ENCODE peak calls at places on chromosomes 16 and 17, in five cellular contexts. W is HFF-Myc, Q is brain microvascular endothelial cell, Z is tibial nerve, D is fibroblast of mammary gland. S is an unnamed sample.

GRCh38 chr16:53732296-53732929 is 28.5 kb downstream of the FTO start:
- DNase-seq in Z (no peak), D (no peak), W (no peak), Q (no peak), S (peak)

GRCh38 chr16:21603920-21604319 is 4.5 kb downstream of the METTL9 start:
- DNase-seq in Q (no peak), Z (no peak), D (peak), W (no peak), S (peak)

GRCh38 chr16:12025472-12025871 is 48.9 kb downstream of the SNX29 start:
- DNase-seq in W (no peak), Z (no peak), Q (no peak), D (no peak), S (no peak)

GRCh38 chr17:55806745-55807466 is 56.1 kb downstream of the PCTP start:
- DNase-seq in W (no peak), Q (no peak), Z (no peak), D (no peak), S (no peak)

GRCh38 chr16:53805113-53805512 is 101.2 kb downstream of the FTO start:
- DNase-seq in Z (no peak), D (no peak), W (no peak), Q (no peak), S (no peak)

GRCh38 chr17:32516450-32516849 is 29.7 kb downstream of the CDK5R1 start:
- DNase-seq in D (no peak), Z (no peak), W (no peak), Q (no peak), S (no peak)

GRCh38 chr16:1832831-1833454 is 5.9 kb downstream of the FAHD1 start:
- DNase-seq in Q (no peak), W (no peak), D (no peak), Z (no peak), S (no peak)

GRCh38 chr16:26598989-26599785 is 467.5 kb upstream of the C16orf82 start:
- DNase-seq in W (no peak), Z (no peak), D (no peak), Q (no peak), S (no peak)

GRCh38 chr16:20104563-20105183 is 31.0 kb upstream of the GPR139 start:
- DNase-seq in Q (no peak), W (no peak), D (no peak), Z (no peak), S (no peak)

GRCh38 chr17:80899402-80900268 is 92.0 kb upstream of the CHMP6 start:
- DNase-seq in D (peak), W (no peak), Q (no peak), Z (no peak), S (peak)

GRCh38 chr16:84631882-84632281 is 14.0 kb upstream of the COTL1 start:
- DNase-seq in Q (no peak), W (no peak), Z (no peak), D (no peak), S (no peak)

GRCh38 chr17:41065829-41066624 is at the start of gene KRTAP2-4:
- DNase-seq in Q (peak), D (peak), W (peak), Z (no peak), S (peak)

GRCh38 chr17:21218831-21219380 is 4.9 kb upstream of the TMEM11 start:
- DNase-seq in Z (no peak), W (no peak), D (no peak), Q (no peak), S (no peak)

GRCh38 chr16:10889880-10890279 is 12.9 kb downstream of the CIITA start:
- DNase-seq in D (no peak), Z (no peak), Q (no peak), W (no peak), S (no peak)

GRCh38 chr16:49484454-49484853 is 110.8 kb downstream of the C16orf78 start:
- DNase-seq in Q (no peak), D (peak), Z (peak), W (no peak), S (peak)

GRCh38 chr17:37088459-37088858 is 139.7 kb downstream of the AATF start:
- DNase-seq in Z (no peak), D (no peak), Q (peak), W (no peak), S (peak)

GRCh38 chr17:1203967-1204291 is 24.1 kb upstream of the ABR start:
- DNase-seq in D (no peak), Q (no peak), W (no peak), Z (no peak), S (no peak)

GRCh38 chr16:11627822-11628457 is 40.3 kb upstream of the SNN start:
- DNase-seq in D (peak), Z (peak), Q (no peak), W (no peak), S (peak)

GRCh38 chr17:81196505-81197408 is 26.0 kb downstream of the CEP131 start:
- DNase-seq in W (no peak), Z (no peak), D (no peak), Q (no peak), S (no peak)

GRCh38 chr17:21689604-21690003 is 2.7 kb upstream of the KCNJ18 start:
- DNase-seq in Q (peak), D (peak), Z (no peak), W (no peak), S (peak)

GRCh38 chr17:39928868-39929651 is 1.5 kb downstream of the LRRC3C start:
- DNase-seq in W (no peak), Q (peak), D (peak), Z (no peak), S (peak)
- H3K4me3 ChIP-seq in W (no peak), Q (peak), D (no peak), Z (no peak), S (no peak)

DNA sequence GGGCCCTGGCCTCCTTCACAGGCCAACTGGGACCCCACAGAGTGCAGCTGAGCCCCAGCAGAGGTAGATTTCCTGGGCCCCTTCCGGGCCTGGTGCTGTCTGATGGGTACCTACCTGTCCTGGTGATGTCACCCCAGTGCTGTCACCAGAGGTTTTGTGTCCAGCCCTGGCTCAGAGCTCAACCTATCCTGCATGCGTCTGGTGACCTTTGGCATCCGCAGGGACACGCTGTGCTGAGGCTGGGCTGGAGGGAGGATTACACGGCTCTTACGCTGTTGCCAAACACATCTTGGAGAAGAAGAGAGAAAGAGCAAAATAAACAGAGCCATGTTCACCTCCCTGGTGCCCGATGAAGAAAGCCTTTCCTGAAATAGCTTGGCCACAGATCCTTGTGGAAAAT is 70.6 kb upstream of the MED9 start:
- DNase-seq in W (no peak), Z (peak), D (peak), Q (no peak), S (no peak)
- TF ChIP-seq CTCF in W (no peak), Z (no peak), D (no peak), Q (no peak), S (no peak)

GRCh38 chr17:76881966-76882365 is 13.8 kb downstream of the MGAT5B start:
- DNase-seq in D (no peak), Q (no peak), W (no peak), Z (no peak), S (no peak)
- H3K4me3 ChIP-seq in D (no peak), Q (no peak), W (no peak), Z (no peak), S (no peak)

DNA sequence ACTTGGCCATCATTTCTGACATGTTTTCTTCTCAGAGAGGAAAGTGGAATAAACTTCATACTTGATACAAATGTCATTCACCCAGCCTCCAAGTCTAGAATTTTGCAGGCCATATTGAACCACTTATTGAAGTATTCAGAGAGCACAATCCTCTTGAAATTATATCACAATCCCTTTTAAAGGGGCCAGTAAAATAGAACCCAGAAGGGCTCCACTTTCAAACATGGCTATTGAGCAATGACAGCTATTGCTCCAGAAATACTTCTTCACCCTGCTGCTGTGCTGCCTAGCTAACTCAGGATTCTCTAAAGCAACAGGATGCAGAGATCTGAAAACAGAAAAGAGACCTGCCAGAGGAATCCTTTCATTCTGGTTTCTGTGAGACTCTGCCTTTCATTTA is 275.0 kb upstream of the CDH5 start:
- DNase-seq in Q (no peak), D (peak), W (no peak), Z (no peak), S (peak)
- TF ChIP-seq CTCF in Q (no peak), D (no peak), W (no peak), Z (no peak), S (no peak)

DNA sequence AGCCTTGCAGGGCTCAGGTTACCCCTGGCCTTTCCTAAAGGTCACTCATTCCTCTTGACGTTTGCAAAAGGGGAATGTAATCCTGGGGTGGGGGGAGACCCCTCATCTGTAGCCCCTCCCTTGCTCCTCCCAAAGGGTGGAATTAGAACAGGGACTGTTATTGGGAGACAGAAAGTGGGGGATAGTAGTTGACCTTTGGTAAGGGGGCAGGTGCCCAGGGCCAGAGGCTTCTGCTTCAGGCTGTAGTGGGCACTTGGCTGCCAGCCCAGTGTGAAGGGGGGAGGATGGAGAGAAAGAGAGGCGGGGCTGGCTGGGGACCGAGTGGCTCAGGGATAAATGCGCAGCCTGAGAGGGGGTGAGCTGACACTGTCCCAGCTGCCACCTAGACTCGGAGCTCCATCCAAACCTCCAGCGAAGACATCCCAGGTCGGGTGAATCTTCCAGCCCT is at the start of gene ENO3:
- DNase-seq in Q (no peak), Z (no peak), D (no peak), W (no peak), S (no peak)
- H3K4me3 ChIP-seq in Q (peak), Z (peak), D (peak), W (peak), S (peak)

GRCh38 chr17:72600934-72601333 is 480.1 kb downstream of the SOX9 start:
- DNase-seq in W (no peak), Z (no peak), D (peak), Q (peak), S (peak)

GRCh38 chr17:72605543-72605942 is 484.7 kb downstream of the SOX9 start:
- DNase-seq in D (no peak), W (no peak), Q (no peak), Z (no peak), S (no peak)

GRCh38 chr17:72604518-72604917 is 483.7 kb downstream of the SOX9 start:
- DNase-seq in W (no peak), D (no peak), Z (no peak), Q (no peak), S (no peak)

GRCh38 chr17:72603346-72604242 is 482.8 kb downstream of the SOX9 start:
- DNase-seq in Z (peak), W (no peak), Q (peak), D (peak), S (no peak)

GRCh38 chr17:72602517-72603345 is 481.9 kb downstream of the SOX9 start:
- DNase-seq in W (no peak), D (peak), Q (peak), Z (no peak), S (peak)
- TF ChIP-seq CTCF in W (peak), D (peak), Q (peak), Z (no peak), S (peak)

DNA sequence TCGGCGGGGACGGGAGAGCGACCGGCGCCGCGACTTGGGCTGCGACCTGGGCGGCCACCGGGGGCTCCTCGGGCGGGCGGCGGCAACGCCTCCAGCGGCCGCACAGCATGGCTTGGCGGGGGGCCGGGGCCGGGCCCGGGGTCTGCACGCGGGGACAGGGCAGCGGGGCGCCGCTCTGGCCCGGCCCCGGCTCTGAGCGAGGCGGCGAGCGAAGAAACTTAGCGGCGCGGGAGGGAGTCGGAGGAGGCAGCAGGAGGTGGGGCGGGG is at the start of gene PLCD3:
- DNase-seq in Q (no peak), D (no peak), W (no peak), Z (peak), S (no peak)
- H3K4me3 ChIP-seq in Q (peak), D (peak), W (peak), Z (peak), S (peak)

GRCh38 chr17:78329263-78330059 is 30.4 kb downstream of the SOCS3 start:
- DNase-seq in Z (no peak), W (no peak), D (peak), Q (peak), S (peak)
- TF ChIP-seq CTCF in Z (no peak), W (no peak), D (no peak), Q (no peak), S (no peak)

GRCh38 chr17:82729479-82730260 is 5.7 kb upstream of the FN3K start:
- DNase-seq in W (no peak), D (no peak), Z (no peak), Q (no peak), S (no peak)

GRCh38 chr17:82732118-82732743 is 3.2 kb upstream of the FN3K start:
- DNase-seq in Z (no peak), D (no peak), W (no peak), Q (no peak), S (no peak)

GRCh38 chr17:82737981-82738877 is 2.8 kb downstream of the FN3K start:
- DNase-seq in Q (no peak), Z (no peak), D (peak), W (no peak), S (peak)

GRCh38 chr17:82736511-82737185 is 1.2 kb downstream of the FN3K start:
- DNase-seq in Z (no peak), Q (no peak), W (no peak), D (no peak), S (no peak)

DNA sequence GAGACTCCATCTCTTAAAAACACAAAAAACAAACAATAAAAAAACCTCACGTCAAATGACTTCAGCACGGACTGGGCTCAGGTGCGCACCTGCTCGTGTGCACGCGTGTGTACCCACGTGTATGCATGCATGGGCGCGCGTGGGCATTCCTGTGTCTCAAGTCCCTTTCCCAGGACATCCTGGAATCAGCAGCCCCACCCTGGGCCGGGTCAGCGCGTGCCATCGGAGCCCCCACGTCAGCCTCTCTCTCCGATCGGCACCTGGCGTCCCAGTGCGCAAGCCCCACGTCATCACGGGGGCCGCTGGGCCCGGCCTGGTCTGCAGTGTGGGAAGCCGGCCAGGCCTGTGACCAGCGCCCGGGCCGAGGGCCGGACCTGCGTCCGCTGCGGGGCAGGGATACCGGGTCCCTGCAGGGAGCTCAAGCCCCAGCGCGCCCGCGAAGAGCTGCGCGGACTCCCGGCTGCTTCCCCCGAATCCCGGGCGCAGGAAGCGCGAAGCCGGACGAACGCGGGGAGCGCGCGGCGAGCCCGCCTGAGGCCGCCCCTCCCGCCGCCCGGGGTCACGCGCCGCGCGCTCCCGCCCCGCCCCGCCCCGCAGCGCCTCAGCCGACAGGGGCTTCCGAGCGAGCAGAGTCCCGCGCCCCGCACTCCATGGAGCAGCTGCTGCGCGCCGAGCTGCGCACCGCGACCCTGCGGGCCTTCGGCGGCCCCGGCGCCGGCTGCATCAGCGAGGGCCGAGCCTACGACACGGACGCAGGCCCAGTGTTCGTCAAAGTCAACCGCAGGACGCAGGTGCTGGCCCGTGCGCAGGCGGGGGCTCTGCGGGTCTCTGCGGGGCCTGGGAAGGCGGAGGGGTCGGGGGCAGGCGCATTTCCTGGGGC is at the start of gene FN3K:
- DNase-seq in Z (peak), D (peak), W (no peak), Q (peak), S (peak)
- H3K4me3 ChIP-seq in Z (peak), D (peak), W (peak), Q (peak), S (peak)

GRCh38 chr16:3587547-3588110 is 10.4 kb upstream of the NLRC3 start:
- DNase-seq in W (no peak), Z (no peak), Q (no peak), D (no peak), S (no peak)

GRCh38 chr16:3589001-3589400 is 11.8 kb upstream of the NLRC3 start:
- DNase-seq in D (no peak), Z (no peak), W (no peak), Q (no peak), S (no peak)

GRCh38 chr16:3590736-3591435 is 13.7 kb upstream of the NLRC3 start:
- DNase-seq in Q (no peak), Z (no peak), D (no peak), W (no peak), S (no peak)

GRCh38 chr16:3589991-3590701 is 12.9 kb upstream of the NLRC3 start:
- DNase-seq in D (no peak), W (no peak), Z (no peak), Q (no peak), S (no peak)

GRCh38 chr16:3589441-3589921 is 12.3 kb upstream of the NLRC3 start:
- DNase-seq in Z (no peak), Q (no peak), D (no peak), W (no peak), S (no peak)
- TF ChIP-seq CTCF in Z (no peak), Q (no peak), D (no peak), W (no peak), S (no peak)

S was measured in fibroblast of pulmonary artery.